ENCODE peak calls at places on chromosomes 4 and X, in seven cellular contexts. I is GM12878, D is HCT116, Y is SK-N-SH, K is H1, T is HepG2, Q is K562. V is an unnamed sample.

GRCh38 chr4:81257021-81257420 is 42.0 kb upstream of the PRKG2 start:
- DNase-seq in T (no peak), D (no peak), Q (no peak), I (no peak), Y (no peak), K (no peak), V (no peak)

GRCh38 chr4:134762053-134762452 is 560.5 kb upstream of the PABPC4L start:
- DNase-seq in K (peak), Y (peak), I (no peak), T (peak), Q (no peak), D (no peak), V (no peak)

GRCh38 chr4:32226201-32226600 is 1506.0 kb downstream of the PCDH7 start:
- DNase-seq in I (no peak), K (no peak), D (peak), Y (no peak), T (no peak), Q (no peak), V (no peak)

GRCh38 chr4:141283152-141283551 is 62.5 kb downstream of the ZNF330 start:
- DNase-seq in I (no peak), Q (no peak), D (no peak), Y (no peak), K (no peak), T (no peak), V (no peak)

GRCh38 chrX:155535866-155536265 is 76.9 kb downstream of the TMLHE start:
- DNase-seq in I (no peak), T (no peak), K (no peak), Q (no peak), D (no peak), Y (no peak), V (no peak)

GRCh38 chr4:134935320-134935719 is 733.7 kb upstream of the PABPC4L start:
- DNase-seq in D (no peak), Q (peak), I (no peak), T (no peak), K (peak), Y (peak), V (peak)

GRCh38 chr4:124947622-124948265 is 235.2 kb upstream of the ANKRD50 start:
- DNase-seq in D (no peak), I (no peak), T (no peak), K (no peak), Q (no peak), Y (no peak), V (no peak)

GRCh38 chr4:44447563-44448504 is 775 bp downstream of the KCTD8 start:
- DNase-seq in T (no peak), I (no peak), K (peak), Q (no peak), Y (peak), D (no peak), V (no peak)

GRCh38 chrX:121579016-121579760 is 531.8 kb downstream of the GLUD2 start:
- DNase-seq in K (no peak), D (peak), T (peak), Y (peak), I (peak), Q (peak), V (peak)

GRCh38 chrX:18677140-18677834 is 5.4 kb upstream of the RS1 start:
- DNase-seq in I (no peak), Y (no peak), D (no peak), T (no peak), K (no peak), Q (peak), V (no peak)

GRCh38 chrX:30620980-30621716 is 32.1 kb upstream of the GK start:
- DNase-seq in I (no peak), Q (no peak), D (no peak), Y (no peak), T (no peak), K (no peak), V (peak)

GRCh38 chr4:98919996-98920395 is 8.9 kb downstream of the EIF4E start:
- DNase-seq in Y (no peak), K (no peak), T (no peak), D (no peak), I (no peak), Q (no peak), V (no peak)

GRCh38 chr4:161419822-161420221 is 744.0 kb downstream of the FSTL5 start:
- DNase-seq in Q (no peak), T (peak), I (no peak), Y (peak), K (peak), D (no peak), V (no peak)

GRCh38 chr4:56425518-56425917 is 9.9 kb downstream of the PPAT start:
- DNase-seq in I (no peak), Y (no peak), Q (no peak), D (no peak), T (no peak), K (no peak), V (no peak)

GRCh38 chr4:82431026-82431745 is 796 bp downstream of the ENOPH1 start:
- DNase-seq in T (no peak), I (no peak), Y (peak), D (no peak), K (no peak), Q (peak), V (no peak)

GRCh38 chr4:6368096-6368495 is 98.4 kb downstream of the WFS1 start:
- DNase-seq in Q (no peak), K (no peak), Y (no peak), T (no peak), D (no peak), I (no peak), V (no peak)

GRCh38 chr4:48623182-48623780 is 133.2 kb downstream of the ZAR1 start:
- DNase-seq in K (no peak), D (no peak), T (peak), Q (peak), Y (no peak), I (no peak), V (no peak)

GRCh38 chr4:143404555-143404954 is 67.9 kb downstream of the GAB1 start:
- DNase-seq in D (no peak), Y (no peak), T (no peak), I (peak), Q (no peak), K (no peak), V (no peak)

DNA sequence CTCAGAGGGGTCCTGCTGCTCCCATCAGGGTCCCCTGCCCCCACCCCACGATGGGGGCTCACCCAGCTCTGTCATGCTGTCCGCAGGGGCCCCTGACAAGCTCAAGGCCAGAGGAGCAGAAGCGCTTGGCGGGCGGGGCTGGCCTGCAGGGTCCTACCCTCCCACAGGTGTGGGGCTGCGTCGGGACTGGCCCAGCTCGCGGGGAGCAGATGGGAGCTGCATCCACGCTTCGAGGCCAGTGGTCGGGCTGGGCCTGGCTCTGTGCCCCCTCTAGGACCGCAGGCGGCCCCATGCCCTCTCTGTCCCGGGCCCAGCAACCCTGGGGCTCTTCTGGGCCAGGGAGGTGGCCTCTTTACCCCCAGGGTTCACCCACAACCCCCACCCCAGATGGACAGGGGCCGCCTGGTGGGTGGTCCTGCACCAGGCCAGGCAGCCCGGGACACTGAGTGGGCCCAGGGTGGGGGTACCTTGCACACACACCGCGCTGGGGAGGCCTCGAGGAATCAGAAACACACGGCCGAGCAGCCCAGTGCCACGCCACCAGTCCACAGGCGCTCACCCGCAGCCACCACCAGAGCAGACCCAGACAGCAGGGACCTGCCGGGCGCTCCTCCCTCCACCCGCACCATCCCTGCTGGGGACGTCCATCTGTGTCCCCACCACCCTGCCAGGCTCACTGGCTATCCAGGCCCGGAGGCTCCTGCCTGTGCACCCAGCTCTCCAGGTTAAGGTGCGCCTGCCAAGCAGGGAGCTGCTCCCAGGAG is 30.0 kb downstream of the TACC3 start:
- DNase-seq in Q (no peak), I (no peak), D (no peak), Y (no peak), K (no peak), T (no peak), V (no peak)
- TF ChIP-seq JUND in Q (no peak), I (no peak), D (no peak), Y (no peak), K (no peak), T (no peak), V (no peak)

GRCh38 chr4:107719927-107720722 is at the start of gene PAPSS1:
- DNase-seq in Q (peak), Y (peak), T (peak), K (peak), D (peak), I (peak), V (peak)

GRCh38 chr4:107718351-107718965 is 1.6 kb downstream of the PAPSS1 start:
- DNase-seq in Y (no peak), T (no peak), D (no peak), K (no peak), I (peak), Q (no peak), V (no peak)

GRCh38 chr4:107721436-107722090 is 1.5 kb upstream of the PAPSS1 start:
- DNase-seq in D (no peak), Q (no peak), T (no peak), Y (no peak), I (no peak), K (peak), V (no peak)

DNA sequence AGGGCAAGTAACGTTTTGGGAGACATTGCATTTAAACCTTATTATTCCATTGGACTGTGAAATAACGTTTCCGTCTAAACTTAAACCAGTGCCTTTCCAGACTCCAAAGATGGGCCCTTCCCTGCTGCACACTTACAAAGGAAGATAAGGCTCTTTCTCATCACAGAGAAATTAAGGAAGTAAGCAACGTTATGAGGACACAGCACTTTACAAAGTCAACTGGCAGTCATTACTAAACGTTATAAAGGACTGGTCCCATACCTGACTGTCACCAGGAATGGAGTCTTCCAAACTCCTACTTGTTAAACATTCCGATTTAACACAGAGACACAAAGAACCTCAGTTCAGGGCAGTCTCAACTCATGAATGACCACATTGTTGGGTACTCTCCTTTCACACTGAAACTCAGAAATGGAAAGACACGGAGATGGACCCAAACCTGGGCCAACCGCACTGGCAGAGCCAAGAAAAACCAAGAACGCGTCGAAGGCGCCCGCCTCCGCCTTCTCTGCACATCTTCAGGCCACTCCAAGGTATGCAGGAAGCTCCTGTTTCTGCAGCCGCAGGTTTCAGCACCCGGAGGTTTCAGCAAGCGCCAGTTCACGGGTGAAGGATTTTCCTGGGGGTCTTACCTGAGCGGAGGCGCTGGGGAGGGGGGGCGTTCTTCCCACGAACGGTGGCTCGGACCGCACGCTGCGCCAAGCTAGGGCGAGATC is 665 bp downstream of the PAPSS1 start:
- DNase-seq in Y (no peak), D (no peak), K (no peak), I (no peak), T (peak), Q (no peak), V (peak)
- TF ChIP-seq JUND in Y (no peak), D (no peak), K (no peak), I (no peak), T (no peak), Q (no peak), V (no peak)

GRCh38 chr4:147085796-147086195 is 140.1 kb upstream of the TTC29 start:
- DNase-seq in T (no peak), D (no peak), K (no peak), Y (no peak), I (no peak), Q (no peak), V (no peak)
- TF ChIP-seq JUND in T (no peak), D (no peak), K (no peak), Y (no peak), I (no peak), Q (no peak), V (no peak)

DNA sequence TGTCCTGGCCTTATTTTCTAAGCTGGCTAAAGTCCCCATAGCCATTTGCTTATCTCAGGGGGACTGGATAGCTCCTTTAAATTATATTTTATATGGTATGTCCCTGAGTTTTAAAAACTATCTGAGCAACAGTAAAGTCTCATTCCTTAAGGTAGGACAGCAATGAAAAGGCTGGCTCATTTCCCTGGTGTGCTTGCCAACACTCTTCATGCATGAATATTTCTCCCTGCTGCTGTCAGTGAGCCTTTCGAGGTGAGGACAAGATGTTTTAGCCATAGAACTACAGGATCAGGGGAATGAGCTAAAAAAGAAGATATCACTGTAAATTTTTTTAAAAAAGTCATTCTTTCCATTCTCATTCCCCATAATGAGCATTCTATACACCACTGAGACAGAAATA is 427.3 kb upstream of the FAM241A start:
- DNase-seq in K (no peak), D (no peak), T (no peak), I (no peak), Y (no peak), Q (no peak), V (no peak)
- TF ChIP-seq JUND in K (no peak), D (no peak), T (no peak), I (no peak), Y (no peak), Q (no peak), V (no peak)

GRCh38 chrX:14916017-14916674 is 42.9 kb downstream of the MOSPD2 start:
- DNase-seq in K (no peak), Q (no peak), I (no peak), T (no peak), Y (no peak), D (no peak), V (no peak)
- TF ChIP-seq JUND in K (no peak), Q (no peak), I (no peak), T (no peak), Y (peak), D (no peak), V (no peak)

GRCh38 chrX:110097920-110098319 is 95.0 kb downstream of the TMEM164 start:
- DNase-seq in Y (no peak), D (no peak), K (no peak), I (no peak), T (no peak), Q (no peak), V (no peak)
- TF ChIP-seq JUND in Y (no peak), D (no peak), K (no peak), I (no peak), T (no peak), Q (no peak), V (no peak)

DNA sequence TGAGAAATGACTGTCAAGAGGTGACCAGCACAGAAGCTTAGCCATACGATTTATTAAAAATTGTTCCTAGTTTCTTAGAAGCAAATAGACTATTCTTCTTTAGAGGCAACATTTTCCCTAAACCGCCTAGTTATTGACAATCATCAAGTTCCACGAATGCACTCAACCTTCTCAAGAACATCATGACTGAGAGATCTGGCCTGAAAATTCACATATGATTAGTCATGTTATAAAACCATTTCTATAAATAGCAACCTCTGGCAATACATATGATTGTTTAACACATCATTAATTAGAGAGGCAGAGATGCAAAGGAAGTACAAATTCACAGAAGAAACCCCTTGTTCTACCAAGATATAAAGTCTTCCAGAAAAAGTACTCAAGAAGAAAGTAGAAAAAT is 6.7 kb downstream of the NUP62CL start:
- DNase-seq in T (no peak), Y (no peak), I (no peak), Q (no peak), D (no peak), K (no peak), V (no peak)
- TF ChIP-seq JUND in T (no peak), Y (no peak), I (no peak), Q (no peak), D (no peak), K (no peak), V (no peak)

GRCh38 chr4:102578819-102579218 is 77.7 kb downstream of the NFKB1 start:
- DNase-seq in D (no peak), I (no peak), T (no peak), K (peak), Y (no peak), Q (no peak), V (no peak)

GRCh38 chr4:102578270-102578669 is 77.1 kb downstream of the NFKB1 start:
- DNase-seq in I (no peak), K (no peak), Y (no peak), D (no peak), Q (no peak), T (no peak), V (no peak)

GRCh38 chr4:102579794-102580462 is 78.8 kb downstream of the NFKB1 start:
- DNase-seq in Y (no peak), D (no peak), T (no peak), I (no peak), K (no peak), Q (no peak), V (no peak)

GRCh38 chr4:102585329-102585728 is 84.2 kb downstream of the NFKB1 start:
- DNase-seq in I (no peak), Y (no peak), K (no peak), Q (no peak), D (no peak), T (no peak), V (no peak)

DNA sequence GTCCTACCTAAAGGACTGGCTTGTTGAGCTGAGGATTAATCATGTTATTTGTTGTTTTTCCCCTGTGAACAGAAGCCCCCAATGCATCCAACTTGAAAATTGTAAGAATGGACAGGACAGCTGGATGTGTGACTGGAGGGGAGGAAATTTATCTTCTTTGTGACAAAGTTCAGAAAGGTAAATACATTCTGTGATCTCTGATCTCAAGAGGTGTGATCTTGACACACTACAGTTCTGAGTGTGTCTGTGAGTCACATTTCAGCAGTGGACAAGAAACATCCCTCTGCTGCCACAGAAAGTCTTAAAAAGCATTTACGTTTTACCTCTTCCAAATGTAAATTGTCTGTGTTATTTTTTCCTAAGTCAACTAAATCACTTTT is 79.3 kb downstream of the NFKB1 start:
- DNase-seq in T (peak), K (no peak), Q (no peak), D (no peak), Y (no peak), I (no peak), V (no peak)
- TF ChIP-seq JUND in T (no peak), K (no peak), Q (no peak), D (no peak), Y (no peak), I (no peak), V (no peak)

V was measured in T47D.